ENCODE peak calls at places on chromosomes 16 and 17, in nine cellular contexts. G is adrenal gland; E is CD8-positive, alpha-beta T cell; D is tibial nerve; V is brain microvascular endothelial cell; Y is iPS DF 6.9; K is ovary; O is mesenchymal stem cell; C is dorsolateral prefrontal cortex. X is an unnamed sample.

GRCh38 chr16:55502801-55503366 is 6.0 kb upstream of the LPCAT2 start:
- DNase-seq in V (peak), Y (no peak), G (peak), D (peak), C (peak), O (peak), K (peak), E (no peak), X (peak)

GRCh38 chr17:68310141-68310540 is 18.8 kb downstream of the ARSG start:
- DNase-seq in G (no peak), C (no peak), V (no peak), E (peak), K (no peak), Y (no peak), D (no peak), O (peak), X (no peak)

GRCh38 chr16:24980077-24980793 is 34.9 kb downstream of the ARHGAP17 start:
- DNase-seq in K (no peak), C (no peak), D (no peak), O (no peak), V (no peak), E (no peak), G (no peak), Y (no peak), X (no peak)

GRCh38 chr17:55351027-55351625 is 70.5 kb downstream of the MMD start:
- DNase-seq in O (no peak), G (no peak), K (no peak), Y (no peak), C (no peak), E (no peak), V (no peak), D (no peak), X (no peak)

GRCh38 chr17:72136692-72137550 is 16.1 kb downstream of the SOX9 start:
- DNase-seq in Y (no peak), K (no peak), V (peak), G (no peak), D (no peak), O (no peak), E (no peak), C (no peak), X (no peak)

GRCh38 chr16:13961099-13961811 is 41.3 kb downstream of the ERCC4 start:
- DNase-seq in V (peak), C (no peak), E (no peak), G (no peak), O (peak), D (no peak), K (no peak), Y (no peak), X (peak)

GRCh38 chr16:64925166-64925565 is 196.7 kb downstream of the CDH11 start:
- DNase-seq in C (no peak), Y (no peak), E (no peak), K (no peak), O (peak), G (no peak), V (no peak), D (peak), X (peak)

GRCh38 chr17:35256629-35257028 is 13.8 kb downstream of the SLFN5 start:
- DNase-seq in E (no peak), G (no peak), Y (no peak), O (no peak), D (no peak), C (no peak), K (no peak), V (no peak), X (no peak)

GRCh38 chr17:28216032-28216431 is 103.0 kb upstream of the TMEM97 start:
- DNase-seq in E (no peak), K (no peak), G (no peak), C (no peak), D (no peak), V (no peak), O (no peak), Y (no peak), X (no peak)

GRCh38 chr16:72501739-72502653 is 330.0 kb upstream of the PMFBP1 start:
- DNase-seq in O (peak), E (no peak), Y (peak), C (no peak), V (peak), K (peak), G (peak), D (peak), X (peak)

GRCh38 chr16:22284637-22285515 is 12.3 kb upstream of the POLR3E start:
- DNase-seq in G (no peak), O (peak), V (peak), Y (no peak), C (no peak), D (no peak), K (no peak), E (no peak), X (no peak)

GRCh38 chr16:75305364-75306101 is 54.1 kb upstream of the BCAR1 start:
- DNase-seq in V (peak), D (peak), K (peak), E (peak), G (peak), C (no peak), Y (no peak), O (peak), X (peak)

GRCh38 chr17:10754109-10754508 is 24.3 kb upstream of the TMEM220 start:
- DNase-seq in V (peak), E (no peak), D (no peak), Y (no peak), O (no peak), K (peak), G (peak), C (no peak), X (peak)

GRCh38 chr16:57624806-57625500 is 3.5 kb upstream of the ADGRG1 start:
- DNase-seq in C (peak), K (no peak), G (peak), D (no peak), Y (no peak), O (no peak), V (no peak), E (no peak), X (peak)

GRCh38 chr16:50316848-50317630 is 50.7 kb downstream of the ADCY7 start:
- DNase-seq in Y (no peak), C (no peak), O (no peak), E (no peak), G (no peak), V (no peak), D (no peak), K (no peak), X (no peak)

GRCh38 chr17:28811594-28812135 is 30.9 kb downstream of the FAM222B start:
- DNase-seq in K (no peak), G (no peak), O (peak), Y (no peak), V (peak), C (no peak), D (no peak), E (no peak), X (no peak)

DNA sequence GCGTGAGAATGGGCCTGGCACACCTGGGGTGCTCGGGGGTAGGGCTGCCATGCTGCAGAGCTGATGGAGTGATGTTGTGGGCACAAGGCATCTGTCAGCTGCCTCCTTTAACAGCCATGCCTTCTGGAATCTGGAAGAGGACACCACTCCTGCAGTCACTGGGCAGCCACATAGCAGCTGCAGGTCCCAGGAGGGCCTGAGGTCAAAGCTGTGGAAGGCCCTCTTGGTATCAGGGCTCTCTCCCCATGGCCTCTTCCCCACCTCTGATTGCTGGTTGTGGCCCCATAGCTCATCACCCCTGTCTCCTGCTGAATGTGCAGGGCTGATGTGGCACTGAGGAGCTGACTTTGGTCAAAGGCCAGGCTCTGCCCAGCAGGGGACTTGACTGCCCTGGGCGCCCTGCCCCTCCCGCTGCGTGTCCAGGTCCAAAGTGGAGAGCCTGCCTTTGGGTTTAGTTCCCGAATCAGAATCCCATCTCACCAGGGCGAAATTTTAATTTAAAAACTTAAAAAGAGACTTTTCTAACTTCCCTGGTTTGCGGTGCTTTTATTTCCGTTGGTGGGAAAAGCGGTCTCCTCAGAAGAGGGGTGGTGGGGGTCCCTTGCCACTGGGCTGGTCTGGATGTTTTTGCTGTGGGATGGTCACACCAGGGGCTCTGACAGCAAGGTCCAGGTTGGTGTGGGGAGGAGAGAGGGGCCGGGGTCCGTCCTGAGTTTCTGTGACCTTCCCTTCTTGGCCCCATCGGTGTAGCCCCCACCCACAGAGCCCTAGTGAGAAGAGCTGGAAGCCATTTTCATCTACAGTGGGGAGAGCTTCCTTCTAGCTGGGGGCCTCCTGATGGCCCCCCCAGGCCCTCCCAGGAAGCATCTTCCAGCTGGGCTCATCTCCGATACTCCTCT is 5.9 kb downstream of the UBALD2 start:
- DNase-seq in D (no peak), C (no peak), Y (no peak), G (no peak), E (peak), V (no peak), O (no peak), K (no peak), X (no peak)
- H3K27ac ChIP-seq in D (peak), C (no peak), Y (no peak), G (no peak), E (peak), V (no peak), O (no peak), K (no peak), X (no peak)

GRCh38 chr17:17941015-17941414 is 31.2 kb downstream of the TOM1L2 start:
- DNase-seq in D (no peak), K (no peak), C (no peak), E (no peak), O (no peak), Y (no peak), V (no peak), G (no peak), X (no peak)

GRCh38 chr17:17944253-17944652 is 27.9 kb downstream of the TOM1L2 start:
- DNase-seq in C (no peak), Y (no peak), G (no peak), O (no peak), D (no peak), K (no peak), E (no peak), V (no peak), X (no peak)

GRCh38 chr17:17943281-17943984 is 28.8 kb downstream of the TOM1L2 start:
- DNase-seq in C (no peak), E (no peak), G (no peak), Y (no peak), O (no peak), V (no peak), D (no peak), K (no peak), X (no peak)

GRCh38 chr17:17944743-17945142 is 27.5 kb downstream of the TOM1L2 start:
- DNase-seq in D (no peak), Y (no peak), G (no peak), O (no peak), V (no peak), C (no peak), E (no peak), K (no peak), X (no peak)

DNA sequence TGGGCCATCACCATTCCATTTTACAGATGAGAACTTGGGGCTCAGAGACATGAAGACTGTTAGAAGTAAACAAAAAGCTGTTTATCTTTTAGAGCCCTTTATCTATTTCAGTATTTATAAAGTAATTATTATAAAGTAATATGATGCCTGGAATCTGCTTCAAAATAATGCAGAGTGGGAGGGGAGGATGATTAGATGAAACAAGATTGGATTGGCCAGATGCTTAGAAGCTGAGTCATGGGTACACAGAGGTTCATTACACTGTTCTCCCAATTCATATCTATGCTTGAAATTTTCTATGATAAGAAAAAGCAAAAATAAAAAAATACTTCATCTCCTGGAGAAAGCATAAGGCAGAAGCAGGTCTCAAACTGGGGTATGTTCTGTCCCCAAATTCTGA is 29.4 kb downstream of the TOM1L2 start:
- DNase-seq in C (no peak), O (no peak), E (no peak), G (no peak), Y (no peak), K (no peak), D (no peak), V (peak), X (no peak)
- H3K4me3 ChIP-seq in C (no peak), O (peak), E (no peak), G (no peak), Y (no peak), K (no peak), D (no peak), V (no peak), X (no peak)

GRCh38 chr17:21283482-21284318 is 811 bp upstream of the MAP2K3 start:
- DNase-seq in E (no peak), G (peak), D (peak), V (peak), Y (no peak), C (no peak), K (peak), O (peak), X (no peak)
- H3K27ac ChIP-seq in E (peak), G (peak), D (peak), V (peak), Y (no peak), C (no peak), K (no peak), O (no peak), X (no peak)

DNA sequence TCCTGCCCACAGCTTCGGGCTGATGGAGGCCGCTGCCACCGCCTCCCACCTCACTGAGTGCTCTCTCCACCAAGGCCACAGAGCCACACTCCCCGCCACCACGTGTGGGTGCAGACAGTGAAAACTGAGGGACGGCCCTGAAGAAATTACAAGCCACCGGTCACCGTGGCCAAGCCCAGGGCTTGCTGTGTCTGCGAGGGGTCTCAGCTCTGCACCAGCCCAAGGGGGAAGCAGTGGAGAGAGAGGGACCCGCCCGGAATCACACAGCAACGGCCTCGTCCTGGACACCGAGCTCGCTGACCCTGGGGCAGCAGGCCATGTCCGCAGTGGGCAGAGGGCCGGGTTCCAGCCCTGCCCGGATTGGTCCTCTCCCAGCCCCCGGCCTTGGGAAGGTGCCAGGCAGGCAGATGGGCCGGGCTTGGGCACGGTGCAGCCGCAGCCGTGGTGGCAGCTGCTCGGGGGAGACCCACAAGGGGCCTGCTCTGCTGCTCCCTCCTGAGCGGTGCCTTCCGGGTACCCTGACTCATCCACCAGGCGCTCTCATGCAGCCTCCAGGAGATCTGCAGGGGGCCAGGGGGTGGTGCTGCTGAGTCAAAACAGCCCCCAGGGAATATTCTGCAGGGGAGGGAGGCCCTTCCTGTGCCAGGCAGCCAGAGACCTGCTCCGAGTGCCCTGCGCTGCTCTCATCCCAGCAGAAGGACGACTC is 52.0 kb downstream of the CBFA2T3 start:
- DNase-seq in Y (no peak), V (peak), O (peak), E (no peak), K (peak), D (no peak), C (peak), G (peak), X (peak)
- H3K4me3 ChIP-seq in Y (no peak), V (no peak), O (no peak), E (no peak), K (no peak), D (no peak), C (no peak), G (no peak), X (no peak)

GRCh38 chr17:74853669-74854068 is 6.0 kb downstream of the GRIN2C start:
- DNase-seq in D (no peak), E (no peak), C (no peak), V (no peak), O (no peak), Y (no peak), G (no peak), K (no peak), X (no peak)

GRCh38 chr17:74858672-74859438 is 830 bp downstream of the GRIN2C start:
- DNase-seq in Y (no peak), K (no peak), O (no peak), G (no peak), D (no peak), E (no peak), C (no peak), V (no peak), X (no peak)

GRCh38 chr17:74855323-74855722 is 4.4 kb downstream of the GRIN2C start:
- DNase-seq in V (no peak), Y (no peak), O (no peak), D (no peak), K (no peak), C (no peak), E (no peak), G (no peak), X (no peak)

GRCh38 chr17:74854792-74855191 is 4.9 kb downstream of the GRIN2C start:
- DNase-seq in O (no peak), C (no peak), Y (no peak), G (no peak), K (no peak), V (no peak), D (no peak), E (no peak), X (no peak)

DNA sequence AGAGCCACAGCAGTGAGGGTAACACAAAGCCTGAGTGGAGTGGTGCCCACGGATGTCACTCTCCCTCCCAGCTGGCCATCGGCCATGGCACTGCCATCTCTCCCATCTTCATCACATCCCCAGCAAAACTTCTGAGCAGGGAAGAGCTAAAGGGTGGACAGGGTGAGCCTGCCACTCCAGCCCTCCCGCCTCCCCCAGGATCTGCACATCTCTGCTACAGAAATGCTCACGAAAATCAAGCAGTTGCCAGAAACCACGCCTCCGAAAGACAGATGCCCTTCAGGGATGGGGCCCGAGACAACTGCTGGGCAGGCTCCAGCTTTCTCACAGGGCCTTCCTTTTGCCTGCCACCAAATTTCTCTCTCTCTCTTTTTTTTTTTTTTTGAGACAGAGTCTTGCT is 3.6 kb downstream of the GRIN2C start:
- DNase-seq in E (no peak), C (no peak), O (no peak), Y (no peak), V (no peak), G (peak), K (no peak), D (no peak), X (no peak)
- H3K27ac ChIP-seq in E (no peak), C (no peak), O (no peak), Y (no peak), V (no peak), G (no peak), K (no peak), D (no peak), X (no peak)

GRCh38 chr17:47850692-47851573 is at the start of gene SP6:
- DNase-seq in C (no peak), V (peak), E (peak), G (peak), O (peak), D (no peak), K (peak), Y (no peak), X (peak)
- H3K4me3 ChIP-seq in C (peak), V (no peak), E (peak), G (no peak), O (peak), D (peak), K (peak), Y (peak), X (peak)

DNA sequence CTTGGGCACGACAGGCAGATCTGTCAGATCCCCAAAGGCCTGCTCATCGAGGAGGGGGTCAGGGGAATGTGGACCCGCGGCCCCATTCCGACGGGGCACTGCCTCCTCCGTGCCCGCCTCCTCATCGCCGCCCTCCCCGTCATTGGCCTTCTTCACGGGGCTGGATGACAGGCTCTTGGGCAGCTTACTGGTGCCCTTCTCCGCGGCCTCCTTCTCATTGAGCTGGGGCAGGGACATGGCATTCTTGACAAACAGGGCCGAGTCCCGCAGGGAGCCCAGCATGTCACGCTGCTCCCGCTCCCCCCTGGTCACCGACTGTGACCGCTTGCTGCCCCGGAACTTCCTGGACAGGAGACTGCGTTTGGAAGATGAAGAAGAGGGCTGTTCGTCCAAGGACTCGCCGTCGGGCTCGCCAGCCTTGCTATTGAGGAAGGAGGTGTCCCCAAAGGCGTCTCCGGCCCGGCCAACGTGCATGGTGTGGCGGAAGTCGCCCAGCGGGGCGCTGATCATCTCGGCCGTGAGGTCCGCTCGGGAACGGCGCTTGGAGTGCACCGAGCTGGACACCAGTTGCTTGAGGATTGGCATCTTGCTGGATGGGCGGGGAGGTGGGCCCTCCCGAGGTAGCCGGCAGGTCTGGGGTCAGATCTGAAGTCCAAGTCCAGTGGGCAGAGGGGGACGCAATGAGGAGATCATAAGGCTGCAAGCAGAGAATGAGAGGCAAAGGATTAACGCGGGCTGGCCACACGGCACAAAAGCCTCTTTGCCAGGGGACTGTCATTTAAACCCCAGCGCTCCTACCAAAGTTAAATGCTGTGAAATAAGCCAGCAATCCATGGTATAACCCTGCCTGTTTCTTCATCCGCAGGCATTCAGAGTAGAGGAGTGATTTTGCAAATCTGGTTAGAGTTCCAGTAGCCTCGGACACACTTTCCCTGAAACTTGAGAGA is 24.5 kb upstream of the CPSF4L start:
- DNase-seq in O (no peak), V (no peak), G (no peak), E (no peak), Y (no peak), D (no peak), C (no peak), K (no peak), X (no peak)
- H3K27ac ChIP-seq in O (no peak), V (no peak), G (peak), E (no peak), Y (no peak), D (peak), C (peak), K (peak), X (no peak)

GRCh38 chr16:3576211-3576610 is 992 bp downstream of the NLRC3 start:
- DNase-seq in O (no peak), G (no peak), E (peak), D (no peak), Y (no peak), C (no peak), V (no peak), K (no peak), X (no peak)
- H3K4me3 ChIP-seq in O (no peak), G (no peak), E (peak), D (peak), Y (no peak), C (no peak), V (no peak), K (no peak), X (no peak)